ENCODE peak calls at places on chromosomes 3 and 15, in eight cellular contexts. L is anterior cingulate cortex, Z is adipocyte, X is WTC11, D is A549, S is GM06990, G is osteocyte, C is OCI-M1. T is an unnamed sample.

GRCh38 chr15:61084944-61085367 is 144.1 kb downstream of the RORA start:
- DNase-seq in S (peak), Z (no peak), X (no peak), C (peak), G (no peak), D (no peak), L (no peak), T (no peak)

GRCh38 chr15:31799711-31800321 is 230.5 kb upstream of the CHRNA7 start:
- DNase-seq in X (no peak), S (peak), G (no peak), L (no peak), C (no peak), Z (no peak), D (no peak), T (no peak)

GRCh38 chr15:101451192-101451799 is 38.2 kb downstream of the PCSK6 start:
- DNase-seq in S (no peak), L (no peak), Z (peak), X (no peak), G (no peak), C (peak), D (no peak), T (peak)

GRCh38 chr15:72796210-72796514 is 12.6 kb upstream of the ADPGK start:
- DNase-seq in L (no peak), G (no peak), Z (no peak), X (no peak), C (no peak), S (no peak), D (no peak), T (no peak)

GRCh38 chr3:176514297-176514696 is 683.0 kb downstream of the TBL1XR1 start:
- DNase-seq in L (no peak), G (no peak), Z (peak), X (peak), C (peak), S (no peak), D (peak), T (no peak)

GRCh38 chr3:119181765-119182164 is 8.4 kb downstream of the UPK1B start:
- DNase-seq in D (peak), S (no peak), G (no peak), X (no peak), Z (no peak), L (no peak), C (no peak), T (no peak)

GRCh38 chr15:25345943-25346342 is 92.9 kb downstream of the UBE3A start:
- DNase-seq in X (peak), L (peak), G (no peak), S (no peak), C (peak), Z (peak), D (no peak), T (peak)

GRCh38 chr3:42394579-42395288 is 15.7 kb downstream of the LYZL4 start:
- DNase-seq in X (no peak), G (no peak), D (no peak), C (no peak), L (no peak), Z (no peak), S (no peak), T (no peak)

GRCh38 chr3:57557088-57557537 is 1.0 kb downstream of the PDE12 start:
- DNase-seq in X (peak), S (peak), G (no peak), C (peak), D (peak), L (no peak), Z (peak), T (no peak)

GRCh38 chr3:75906555-75907112 is 121.3 kb upstream of the ZNF717 start:
- DNase-seq in D (no peak), X (peak), S (no peak), L (no peak), G (peak), C (no peak), Z (peak), T (no peak)

GRCh38 chr3:159711560-159712333 is 276.9 kb upstream of the IL12A start:
- DNase-seq in X (no peak), S (no peak), C (no peak), D (peak), G (no peak), L (no peak), Z (peak), T (no peak)

GRCh38 chr3:177525414-177525813 is 328.1 kb upstream of the TBL1XR1 start:
- DNase-seq in X (no peak), L (no peak), D (no peak), C (no peak), S (no peak), Z (no peak), G (no peak), T (no peak)

GRCh38 chr3:24682141-24682547 is 187.5 kb upstream of the THRB start:
- DNase-seq in L (no peak), X (no peak), S (no peak), D (no peak), Z (peak), G (no peak), C (no peak), T (no peak)

GRCh38 chr3:94784274-94784673 is 721.4 kb downstream of the NSUN3 start:
- DNase-seq in S (no peak), D (no peak), L (no peak), C (no peak), X (no peak), Z (no peak), G (no peak), T (no peak)

GRCh38 chr3:38343797-38344594 is 2.6 kb upstream of the XYLB start:
- DNase-seq in D (no peak), L (no peak), Z (peak), X (no peak), S (no peak), G (no peak), C (peak), T (no peak)

GRCh38 chr3:31793821-31794220 is 187.2 kb downstream of the OSBPL10 start:
- DNase-seq in C (no peak), X (no peak), Z (no peak), D (no peak), L (no peak), S (no peak), G (no peak), T (no peak)